ENCODE peak calls at places on chromosomes 2 and 18, in four cellular contexts. M is uterus, H is tibial nerve, E is cardiac fibroblast. P is an unnamed sample.

GRCh38 chr2:23901966-23902942 is 24.7 kb downstream of the ATAD2B start:
- DNase-seq in M (no peak), H (no peak), E (peak), P (no peak)

GRCh38 chr18:29912351-29912750 is 1130.2 kb downstream of the DSC3 start:
- DNase-seq in M (no peak), H (no peak), E (no peak), P (no peak)

GRCh38 chr2:9753665-9754531 is 89.4 kb upstream of the TAF1B start:
- DNase-seq in M (no peak), H (no peak), E (no peak), P (no peak)

GRCh38 chr18:58937204-58937603 is 72.5 kb downstream of the ZNF532 start:
- DNase-seq in M (no peak), H (no peak), E (peak), P (no peak)

GRCh38 chr2:228927028-228928010 is 343.8 kb downstream of the PID1 start:
- DNase-seq in M (no peak), H (no peak), E (peak), P (peak)

GRCh38 chr2:76748581-76749296 is 773.4 kb downstream of the LRRTM4 start:
- DNase-seq in M (no peak), H (no peak), E (no peak), P (no peak)

GRCh38 chr2:53998834-53999233 is 28.0 kb upstream of the PSME4 start:
- DNase-seq in M (no peak), H (no peak), E (no peak), P (no peak)

GRCh38 chr2:175207741-175208438 is 26.4 kb upstream of the ATP5MC3 start:
- DNase-seq in M (no peak), H (no peak), E (no peak), P (no peak)

GRCh38 chr2:1979101-1979500 is 234.8 kb upstream of the PXDN start:
- DNase-seq in M (no peak), H (no peak), E (no peak), P (no peak)

GRCh38 chr2:233259745-233260144 is 8.3 kb downstream of the ATG16L1 start:
- DNase-seq in M (no peak), H (no peak), E (no peak), P (no peak)

GRCh38 chr2:196170202-196170680 is 1.1 kb downstream of the STK17B start:
- DNase-seq in M (no peak), H (peak), E (peak), P (peak)

GRCh38 chr2:196169521-196169920 is 1.9 kb downstream of the STK17B start:
- DNase-seq in M (no peak), H (no peak), E (peak), P (no peak)

GRCh38 chr2:196167666-196168065 is 3.7 kb downstream of the STK17B start:
- DNase-seq in M (no peak), H (no peak), E (peak), P (no peak)

GRCh38 chr2:196166876-196167275 is 4.5 kb downstream of the STK17B start:
- DNase-seq in M (no peak), H (no peak), E (peak), P (peak)

GRCh38 chr2:196168181-196168580 is 3.2 kb downstream of the STK17B start:
- DNase-seq in M (no peak), H (no peak), E (peak), P (peak)
- H3K4me3 ChIP-seq in M (no peak), H (no peak), E (no peak), P (peak)

DNA sequence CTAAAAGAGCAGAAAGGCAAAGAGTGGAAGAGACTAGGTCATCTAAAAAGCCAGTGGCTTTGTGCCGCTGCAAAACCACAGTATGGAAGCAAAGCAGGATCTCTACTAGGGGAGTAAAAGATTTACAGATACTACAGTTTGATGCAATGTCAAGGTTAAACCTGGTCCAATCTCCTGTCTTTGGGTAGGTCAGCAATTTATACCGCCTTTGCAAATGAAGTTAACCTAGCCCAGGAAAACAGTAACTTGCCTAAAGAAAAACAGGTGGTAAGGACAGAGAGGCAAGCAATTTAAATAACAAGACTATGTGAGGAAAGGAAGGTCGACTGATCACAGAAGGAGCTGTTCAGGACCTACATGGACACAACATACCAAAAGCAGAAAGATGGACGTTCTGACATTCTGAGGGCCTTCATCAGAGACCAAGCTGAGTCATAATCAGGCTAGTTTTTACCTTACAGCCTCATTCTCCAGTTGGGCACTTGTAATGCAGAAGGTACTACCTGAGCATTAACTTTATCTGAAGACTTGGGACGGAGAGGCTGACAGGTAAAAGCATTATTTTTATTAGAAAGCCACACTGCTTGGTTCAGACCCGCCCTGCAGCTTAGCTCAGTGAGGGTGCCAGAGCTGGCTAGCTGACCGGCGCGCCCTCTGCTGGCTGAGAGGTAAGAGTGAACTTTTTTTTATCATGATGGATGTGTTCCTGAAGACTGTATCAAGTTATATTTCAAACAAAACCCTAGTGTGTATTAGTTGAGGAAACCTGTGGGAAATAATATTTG is 15.9 kb downstream of the CDKL4 start:
- DNase-seq in M (peak), H (peak), E (peak), P (peak)
- H3K4me3 ChIP-seq in M (no peak), H (no peak), E (no peak), P (no peak)

GRCh38 chr18:35497334-35498197 is at the start of gene INO80C:
- DNase-seq in M (peak), H (peak), E (peak), P (peak)
- H3K4me3 ChIP-seq in M (peak), H (peak), E (peak), P (peak)

GRCh38 chr2:3656762-3657691 is 973 bp upstream of the ALLC start:
- DNase-seq in M (no peak), H (no peak), E (no peak), P (no peak)

GRCh38 chr2:3662239-3662638 is 4.2 kb downstream of the ALLC start:
- DNase-seq in M (no peak), H (no peak), E (no peak), P (no peak)

GRCh38 chr2:3657881-3658280 is at the start of gene ALLC:
- DNase-seq in M (no peak), H (no peak), E (no peak), P (no peak)

GRCh38 chr2:3661149-3661660 is 3.2 kb downstream of the ALLC start:
- DNase-seq in M (no peak), H (no peak), E (no peak), P (no peak)

GRCh38 chr2:3659447-3660432 is 1.7 kb downstream of the ALLC start:
- DNase-seq in M (no peak), H (peak), E (peak), P (no peak)
- H3K4me3 ChIP-seq in M (no peak), H (no peak), E (no peak), P (no peak)

GRCh38 chr2:219628235-219628985 is 980 bp downstream of the SLC4A3 start:
- DNase-seq in M (peak), H (no peak), E (no peak), P (no peak)
- H3K4me3 ChIP-seq in M (peak), H (peak), E (peak), P (peak)

DNA sequence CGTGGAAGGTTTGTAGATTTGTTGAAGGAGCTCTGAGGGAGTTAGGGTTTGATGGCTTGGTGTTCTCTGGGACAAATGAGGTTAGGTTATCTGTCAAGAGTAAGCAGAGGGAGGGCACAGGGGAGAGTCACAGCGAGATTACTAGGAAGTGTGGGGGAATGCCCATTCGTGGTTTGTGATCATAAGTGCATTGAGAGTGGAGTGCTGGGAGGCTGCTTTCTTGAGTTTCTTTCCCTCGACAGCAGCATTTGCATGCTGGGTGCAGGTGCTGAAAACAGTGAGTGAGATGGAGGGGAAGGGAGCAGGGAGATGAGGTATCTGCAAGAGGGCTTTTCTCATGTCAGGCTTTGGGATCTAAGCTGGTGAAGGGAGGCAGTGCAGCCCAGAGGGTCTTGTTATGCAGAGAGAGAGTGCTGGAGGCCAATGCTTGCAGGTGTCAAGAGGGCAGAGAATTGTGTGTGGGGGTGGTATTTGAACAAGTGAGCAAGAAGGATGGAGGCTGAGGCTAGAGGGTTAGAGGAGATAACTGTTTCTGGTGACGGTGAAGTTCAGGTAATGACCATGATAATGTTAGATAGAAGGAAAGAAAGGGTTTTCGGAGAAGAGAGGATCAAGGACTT is 8.8 kb downstream of the RALB start:
- DNase-seq in M (no peak), H (no peak), E (no peak), P (no peak)
- H3K4me3 ChIP-seq in M (no peak), H (no peak), E (no peak), P (no peak)

GRCh38 chr18:12334280-12335262 is 26.5 kb downstream of the TUBB6 start:
- DNase-seq in M (no peak), H (no peak), E (no peak), P (no peak)
- H3K4me3 ChIP-seq in M (no peak), H (no peak), E (no peak), P (no peak)

DNA sequence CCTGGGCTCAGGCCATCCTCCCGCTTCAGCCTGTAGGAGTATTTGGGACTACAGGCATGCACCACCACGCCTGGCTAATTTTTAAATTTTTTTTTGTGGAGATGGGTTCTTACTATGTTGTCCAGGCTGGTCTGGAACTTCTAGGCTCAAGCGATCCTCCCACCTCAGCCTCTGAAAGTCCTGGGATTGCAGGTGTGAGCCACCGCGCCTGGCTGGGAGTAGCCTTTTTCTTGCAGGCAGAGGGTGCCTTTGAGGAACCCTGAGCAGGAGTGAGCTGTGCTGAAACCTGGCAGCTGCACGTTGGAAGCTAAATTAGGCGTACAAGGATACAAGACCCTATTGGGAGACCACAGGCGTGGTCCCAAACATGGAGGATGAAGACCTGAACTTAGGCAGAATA is 8.0 kb downstream of the CTDSP1 start:
- DNase-seq in M (peak), H (no peak), E (no peak), P (no peak)
- H3K4me3 ChIP-seq in M (no peak), H (no peak), E (no peak), P (no peak)

P was measured in MG63.